ENCODE peak calls at places on chromosome 10, in five cellular contexts. I, Q, S, J and Y are unnamed samples.
A peak's percentile ranks its signal among the peaks of the same experiment; 100 is the strongest.

GRCh38 chr10:124205432-124205831 is 112.0 kb upstream of the CHST15 start:
- DNase-seq in Q (no peak), S (no peak), J (peak; percentile 53), I (no peak), Y (no peak)

GRCh38 chr10:116947838-116948529 is 57.0 kb downstream of the SHTN1 start:
- DNase-seq in J (no peak), S (no peak), I (no peak), Q (no peak), Y (no peak)

GRCh38 chr10:45354261-45354660 is 19.8 kb upstream of the ALOX5 start:
- DNase-seq in I (peak; percentile 58), J (no peak), Q (peak; percentile 74), S (no peak), Y (peak; percentile 33)

GRCh38 chr10:113476191-113476590 is 76.7 kb upstream of the HABP2 start:
- DNase-seq in J (no peak), S (peak; percentile 75), I (no peak), Q (no peak), Y (no peak)

GRCh38 chr10:26156019-26156418 is 60.6 kb upstream of the GAD2 start:
- DNase-seq in Q (no peak), I (no peak), S (no peak), J (no peak), Y (no peak)

GRCh38 chr10:113302062-113302461 is 250.8 kb upstream of the HABP2 start:
- DNase-seq in J (no peak), I (no peak), Q (no peak), S (no peak), Y (no peak)

GRCh38 chr10:101827919-101828600 is 9.8 kb upstream of the OGA start:
- DNase-seq in J (no peak), I (no peak), S (no peak), Q (no peak), Y (no peak)

GRCh38 chr10:58661336-58661735 is 148.7 kb downstream of the BICC1 start:
- DNase-seq in Q (no peak), J (no peak), S (no peak), I (no peak), Y (no peak)

GRCh38 chr10:43878386-43878785 is 229.7 kb upstream of the ZNF32 start:
- DNase-seq in I (no peak), Q (no peak), J (peak; percentile 71), S (no peak), Y (no peak)

GRCh38 chr10:30415613-30416012 is 18.4 kb upstream of the MAP3K8 start:
- DNase-seq in Q (no peak), I (no peak), S (no peak), J (no peak), Y (no peak)

GRCh38 chr10:92990615-92991014 is 70.0 kb upstream of the CYP26C1 start:
- DNase-seq in Q (no peak), I (no peak), J (no peak), S (no peak), Y (no peak)

GRCh38 chr10:4533626-4534025 is 292.4 kb upstream of the AKR1E2 start:
- DNase-seq in S (no peak), I (no peak), Q (no peak), J (no peak), Y (no peak)

GRCh38 chr10:34494012-34494411 is 321.1 kb downstream of the PARD3 start:
- DNase-seq in I (no peak), S (no peak), J (no peak), Q (no peak), Y (no peak)

GRCh38 chr10:2992401-2993198 is 74.7 kb upstream of the PFKP start:
- DNase-seq in J (no peak), I (no peak), S (no peak), Q (no peak), Y (no peak)

GRCh38 chr10:78752708-78753107 is 316.1 kb upstream of the ZMIZ1 start:
- DNase-seq in Q (no peak), J (no peak), S (no peak), I (no peak), Y (no peak)

GRCh38 chr10:112132429-112132828 is 51.1 kb downstream of the GPAM start:
- DNase-seq in Q (no peak), S (no peak), I (no peak), J (no peak), Y (no peak)

GRCh38 chr10:69089638-69090599 is 2.0 kb downstream of the SRGN start:
- DNase-seq in S (no peak), Q (peak; percentile 68), J (no peak), I (peak; percentile 78), Y (no peak)

GRCh38 chr10:1600861-1601260 is 136.5 kb downstream of the ADARB2 start:
- DNase-seq in I (no peak), Q (no peak), J (no peak), S (no peak), Y (no peak)

GRCh38 chr10:129446182-129446581 is 20.9 kb upstream of the MGMT start:
- DNase-seq in I (no peak), S (no peak), Q (no peak), J (no peak), Y (no peak)

GRCh38 chr10:14259696-14260595 is 70.8 kb downstream of the FRMD4A start:
- DNase-seq in J (no peak), Q (no peak), S (peak; percentile 88), I (no peak), Y (no peak)

GRCh38 chr10:86899128-86899527 is 58.3 kb downstream of the MMRN2 start:
- DNase-seq in J (no peak), I (no peak), Q (no peak), S (peak; percentile 79), Y (no peak)

GRCh38 chr10:18829259-18829658 is 170.0 kb downstream of the ARL5B start:
- DNase-seq in J (no peak), Q (no peak), S (no peak), I (no peak), Y (no peak)

GRCh38 chr10:26269754-26270153 is 53.2 kb downstream of the GAD2 start:
- DNase-seq in Q (no peak), J (no peak), S (no peak), I (no peak), Y (no peak)

GRCh38 chr10:44511601-44512000 is 126.7 kb upstream of the CXCL12 start:
- DNase-seq in S (peak; percentile 62), I (no peak), J (no peak), Q (no peak), Y (no peak)

GRCh38 chr10:11153766-11154165 is 136.1 kb downstream of the CELF2 start:
- DNase-seq in I (no peak), J (no peak), S (no peak), Q (no peak), Y (no peak)

GRCh38 chr10:11154333-11154732 is 136.7 kb downstream of the CELF2 start:
- DNase-seq in I (peak; percentile 57), Q (no peak), J (no peak), S (no peak), Y (no peak)

GRCh38 chr10:11152801-11153200 is 135.1 kb downstream of the CELF2 start:
- DNase-seq in Q (no peak), S (no peak), I (no peak), J (no peak), Y (no peak)

GRCh38 chr10:11154809-11155208 is 137.1 kb downstream of the CELF2 start:
- DNase-seq in J (no peak), S (no peak), Q (no peak), I (no peak), Y (no peak)

GRCh38 chr10:11153245-11153644 is 135.6 kb downstream of the CELF2 start:
- DNase-seq in J (no peak), Q (no peak), I (no peak), S (no peak), Y (no peak)
- H3K4me1 ChIP-seq in J (no peaks in the 10 kb centered on the region), Q (peaks cover 13% of the 10 kb centered on the region), I (no peaks in the 10 kb centered on the region), S (peaks cover 73% of the 10 kb centered on the region), Y (peaks cover 52% of the 10 kb centered on the region)

GRCh38 chr10:118775478-118775877 is 20.7 kb upstream of the CACUL1 start:
- DNase-seq in S (no peak), I (no peak), Q (no peak), J (no peak), Y (no peak)
- TF ChIP-seq CTCF in S (no peak), I (no peak), Q (peak; percentile 15), J (no peak), Y (no peak)

GRCh38 chr10:122286872-122287271 is 15.8 kb downstream of the BTBD16 start:
- DNase-seq in I (no peak), S (no peak), Q (peak; percentile 21), J (no peak), Y (peak; percentile 81)
- H3K27ac ChIP-seq in I (no peak overlapping the region), S (no peak overlapping the region), Q (no peak overlapping the region), J (no peak overlapping the region), Y (peak overlapping the region; percentile 77)

GRCh38 chr10:119663866-119664698 is 12.9 kb downstream of the BAG3 start:
- DNase-seq in J (no peak), S (no peak), I (peak; percentile 47), Q (peak; percentile 57), Y (no peak)

GRCh38 chr10:119668461-119668860 is 17.3 kb downstream of the BAG3 start:
- DNase-seq in I (no peak), S (no peak), J (no peak), Q (no peak), Y (peak; percentile 56)

GRCh38 chr10:119667562-119668328 is 16.6 kb downstream of the BAG3 start:
- DNase-seq in I (peak; percentile 16), S (no peak), Q (peak; percentile 49), J (peak; percentile 89), Y (peak; percentile 96)

GRCh38 chr10:119666709-119667004 is 15.5 kb downstream of the BAG3 start:
- DNase-seq in J (no peak), S (no peak), I (no peak), Q (no peak), Y (no peak)

GRCh38 chr10:119665901-119666708 is 14.9 kb downstream of the BAG3 start:
- DNase-seq in I (no peak), J (no peak), Q (no peak), S (no peak), Y (no peak)
- H3K4me1 ChIP-seq in I (no peaks in the 10 kb centered on the region), J (no peaks in the 10 kb centered on the region), Q (peaks cover 58% of the 10 kb centered on the region), S (peaks cover 82% of the 10 kb centered on the region), Y (peaks cover 92% of the 10 kb centered on the region)

GRCh38 chr10:104300736-104301292 is 31.8 kb downstream of the GSTO2 start:
- DNase-seq in Q (no peak), J (peak; percentile 91), I (no peak), S (no peak), Y (peak; percentile 79)
- TF ChIP-seq CTCF in Q (no peak), J (no peak), I (no peak), S (no peak), Y (peak; percentile 7)

GRCh38 chr10:99858849-99859248 is 76.4 kb downstream of the ABCC2 start:
- DNase-seq in Q (no peak), J (no peak), I (no peak), S (no peak), Y (no peak)
- H3K27ac ChIP-seq in Q (no peak overlapping the region), J (no peak overlapping the region), I (no peak overlapping the region), S (no peak overlapping the region), Y (no peak overlapping the region)

DNA sequence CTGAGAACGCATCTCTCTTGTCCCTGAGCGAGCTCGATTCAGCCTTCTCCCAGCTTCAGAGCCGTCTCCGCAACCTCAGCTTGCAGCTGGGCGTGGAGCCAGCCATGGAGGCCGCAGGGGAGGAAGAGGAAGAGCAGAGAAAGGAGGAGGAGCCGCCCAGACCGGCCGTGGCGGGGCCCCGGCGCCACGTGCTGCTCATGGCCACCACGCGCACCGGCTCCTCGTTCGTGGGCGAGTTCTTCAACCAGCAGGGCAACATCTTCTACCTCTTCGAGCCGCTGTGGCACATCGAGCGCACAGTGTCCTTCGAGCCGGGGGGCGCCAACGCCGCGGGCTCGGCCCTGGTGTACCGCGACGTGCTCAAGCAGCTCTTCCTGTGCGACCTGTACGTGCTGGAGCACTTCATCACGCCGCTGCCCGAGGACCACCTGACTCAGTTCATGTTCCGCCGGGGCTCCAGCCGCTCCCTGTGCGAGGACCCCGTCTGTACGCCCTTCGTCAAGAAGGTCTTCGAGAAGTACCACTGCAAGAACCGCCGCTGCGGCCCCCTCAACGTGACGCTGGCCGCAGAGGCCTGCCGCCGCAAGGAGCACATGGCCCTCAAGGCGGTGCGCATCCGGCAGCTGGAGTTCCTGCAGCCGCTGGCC is 43.2 kb downstream of the CHST3 start:
- DNase-seq in Q (no peak), I (no peak), J (no peak), S (no peak), Y (peak; percentile 85)
- H3K4me1 ChIP-seq in Q (peaks cover 25% of the 10 kb centered on the region), I (no peaks in the 10 kb centered on the region), J (no peaks in the 10 kb centered on the region), S (peaks cover 61% of the 10 kb centered on the region), Y (peaks cover 34% of the 10 kb centered on the region)